ENCODE peak calls at places on chromosome 13, in four cellular contexts. P, L, T and X are unnamed samples.

GRCh38 chr13:65677906-65678305 is 1552.2 kb downstream of the PCDH9 start:
- DNase-seq in P (no peak), L (no peak), T (no peak), X (no peak)

GRCh38 chr13:46542833-46543232 is 10.1 kb upstream of the LRCH1 start:
- DNase-seq in P (no peak), L (no peak), T (no peak), X (no peak)

GRCh38 chr13:109275848-109276247 is 510.5 kb downstream of the IRS2 start:
- DNase-seq in P (no peak), L (no peak), T (no peak), X (no peak)

GRCh38 chr13:112943309-112944125 is 25.5 kb upstream of the MCF2L start:
- DNase-seq in P (peak; percentile 16), L (peak; percentile 13), T (no peak), X (peak; percentile 65)

GRCh38 chr13:33367931-33368330 is 82.4 kb upstream of the STARD13 start:
- DNase-seq in P (no peak), L (no peak), T (peak; percentile 63), X (no peak)

GRCh38 chr13:98484289-98485219 is 92.4 kb downstream of the STK24 start:
- DNase-seq in P (no peak), L (peak; percentile 49), T (peak; percentile 61), X (peak; percentile 26)

GRCh38 chr13:97321616-97322321 is 99.6 kb downstream of the MBNL2 start:
- DNase-seq in P (no peak), L (no peak), T (no peak), X (no peak)

GRCh38 chr13:39811051-39811450 is 155.6 kb downstream of the COG6 start:
- DNase-seq in P (no peak), L (no peak), T (peak; percentile 84), X (no peak)

GRCh38 chr13:25111557-25111956 is 15.6 kb downstream of the PABPC3 start:
- DNase-seq in P (no peak), L (no peak), T (no peak), X (no peak)

GRCh38 chr13:93559718-93560117 is 333.1 kb downstream of the GPC6 start:
- DNase-seq in P (no peak), L (no peak), T (no peak), X (no peak)

GRCh38 chr13:27920677-27921420 is 1.0 kb downstream of the PDX1 start:
- DNase-seq in P (no peak), L (no peak), T (no peak), X (no peak)

GRCh38 chr13:107275945-107276614 is 708.1 kb upstream of the ARGLU1 start:
- DNase-seq in P (no peak), L (no peak), T (no peak), X (no peak)

GRCh38 chr13:112897956-112898785 is 70.8 kb upstream of the MCF2L start:
- DNase-seq in P (no peak), L (no peak), T (no peak), X (no peak)

GRCh38 chr13:67223024-67223423 is 7.1 kb downstream of the PCDH9 start:
- DNase-seq in P (no peak), L (no peak), T (no peak), X (no peak)

GRCh38 chr13:60969659-60970058 is 446.0 kb downstream of the PCDH20 start:
- DNase-seq in P (no peak), L (no peak), T (no peak), X (no peak)